ENCODE peak calls at places on chromosome 1, in nine cellular contexts. Y, M, L, N, V, F, P, Z and K are unnamed samples.

GRCh38 chr1:169049258-169049936 is 57.1 kb upstream of the ATP1B1 start:
- DNase-seq in L (no peak), Y (peak; percentile 41), M (peak; percentile 27), Z (no peak), P (no peak), V (no peak), N (no peak), F (no peak), K (no peak)

GRCh38 chr1:16924919-16925477 is 3.3 kb downstream of the CROCC start:
- DNase-seq in Z (no peak), F (no peak), N (no peak), M (no peak), L (no peak), Y (no peak), P (no peak), V (no peak), K (no peak)

GRCh38 chr1:53163291-53163768 is 20.9 kb upstream of the SLC1A7 start:
- DNase-seq in M (no peak), L (no peak), P (no peak), F (no peak), N (no peak), Z (no peak), Y (no peak), V (no peak), K (no peak)

GRCh38 chr1:245895455-245895959 is 611.6 kb downstream of the SMYD3 start:
- DNase-seq in Y (no peak), F (no peak), Z (no peak), L (no peak), P (no peak), M (no peak), V (no peak), N (no peak), K (no peak)

GRCh38 chr1:2980073-2980791 is 41.0 kb upstream of the ACTRT2 start:
- DNase-seq in L (no peak), Y (no peak), P (no peak), M (no peak), F (no peak), Z (no peak), V (no peak), N (no peak), K (no peak)

GRCh38 chr1:110498270-110498669 is 20.7 kb downstream of the KCNA10 start:
- DNase-seq in F (no peak), M (no peak), V (no peak), Y (no peak), Z (no peak), L (no peak), N (no peak), P (no peak), K (no peak)

GRCh38 chr1:156281281-156282142 is 1.1 kb downstream of the SMG5 start:
- DNase-seq in P (peak; percentile 31), L (peak; percentile 30), N (no peak), F (no peak), Z (peak; percentile 45), V (no peak), Y (peak; percentile 56), M (no peak), K (peak; percentile 45)

GRCh38 chr1:15765495-15766194 is 7.0 kb downstream of the FBLIM1 start:
- DNase-seq in Y (peak; percentile 99), M (no peak), N (no peak), V (peak; percentile 98), L (no peak), P (peak; percentile 77), F (no peak), Z (peak; percentile 60), K (peak; percentile 77)

GRCh38 chr1:217907504-217907903 is 276.4 kb downstream of the SPATA17 start:
- DNase-seq in Z (no peak), F (no peak), N (no peak), V (peak; percentile 74), M (no peak), Y (peak; percentile 50), P (peak; percentile 39), L (no peak), K (peak; percentile 10)

GRCh38 chr1:11540773-11541160 is 61.8 kb downstream of the DISP3 start:
- DNase-seq in M (no peak), N (no peak), Y (no peak), F (no peak), Z (no peak), P (no peak), V (no peak), L (no peak), K (no peak)

GRCh38 chr1:175978926-175979325 is 228.2 kb downstream of the COP1 start:
- DNase-seq in V (no peak), Y (no peak), F (no peak), Z (no peak), P (no peak), L (no peak), M (no peak), N (no peak), K (no peak)

GRCh38 chr1:173708787-173709186 is 6.0 kb upstream of the KLHL20 start:
- DNase-seq in M (no peak), N (no peak), Y (no peak), P (no peak), V (no peak), L (no peak), Z (no peak), F (no peak), K (no peak)

GRCh38 chr1:173714759-173715537 is at the start of gene KLHL20:
- DNase-seq in F (peak; percentile 85), P (peak; percentile 94), V (peak; percentile 89), M (peak; percentile 77), Z (peak; percentile 90), N (peak; percentile 80), L (peak; percentile 88), Y (peak; percentile 94), K (peak; percentile 83)

GRCh38 chr1:173717238-173717637 is 2.5 kb downstream of the KLHL20 start:
- DNase-seq in L (no peak), Z (peak; percentile 8), Y (no peak), P (no peak), M (no peak), N (no peak), V (no peak), F (no peak), K (no peak)

GRCh38 chr1:173715538-173715844 is 710 bp downstream of the KLHL20 start:
- DNase-seq in V (no peak), F (no peak), Y (no peak), Z (no peak), N (no peak), L (no peak), P (no peak), M (no peak), K (no peak)

GRCh38 chr1:173714441-173714758 is 381 bp upstream of the KLHL20 start:
- DNase-seq in Y (no peak), M (no peak), L (no peak), P (no peak), F (no peak), V (no peak), N (no peak), Z (no peak), K (no peak)
- H3K4me3 ChIP-seq in Y (peak overlapping the region; percentile 94), M (peak overlapping the region; percentile 96), L (peak overlapping the region; percentile 89), P (peak overlapping the region; percentile 80), F (peak overlapping the region; percentile 74), V (peak overlapping the region; percentile 84), N (peak overlapping the region; percentile 96), Z (peak overlapping the region; percentile 61), K (peak overlapping the region; percentile 93)

DNA sequence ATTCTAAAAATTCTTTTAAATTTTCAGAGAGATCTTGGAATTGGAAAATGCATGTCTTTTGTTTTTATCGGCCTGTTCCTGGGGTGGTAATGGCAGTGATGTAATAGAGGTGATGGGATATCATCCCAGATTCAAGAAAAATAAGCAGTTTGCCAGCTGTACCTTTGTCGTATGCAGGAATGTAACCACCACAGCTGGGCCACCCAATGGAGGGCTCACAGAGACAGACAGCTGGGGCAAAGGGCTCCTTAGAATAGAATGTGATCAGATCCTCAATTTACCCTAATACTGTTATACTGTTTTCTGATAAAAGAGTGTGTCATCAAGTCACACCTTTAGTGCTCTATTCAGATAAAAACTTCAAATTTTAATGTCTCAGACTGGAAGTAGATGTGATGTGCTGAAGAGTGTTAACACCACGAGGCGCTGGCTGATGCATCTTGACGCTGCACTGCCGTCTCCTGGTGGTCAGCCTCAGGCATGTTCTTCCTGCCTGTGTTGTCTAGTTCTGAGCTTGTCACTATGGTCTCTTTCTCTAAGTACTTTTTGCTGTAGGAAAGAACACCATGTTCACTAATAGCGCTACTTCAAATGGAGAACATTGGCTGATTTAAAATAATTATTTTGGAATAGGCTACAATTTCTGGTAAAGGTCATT is 78.8 kb downstream of the C1orf21 start:
- DNase-seq in P (no peak), M (no peak), Z (no peak), Y (no peak), V (no peak), F (no peak), N (no peak), L (peak; percentile 27), K (no peak)
- TF ChIP-seq CTCF in P (peak; percentile 33), M (peak; percentile 60), Z (peak; percentile 24), Y (no peak), V (no peak), F (no peak), N (no peak), L (peak; percentile 38), K (peak; percentile 40)

DNA sequence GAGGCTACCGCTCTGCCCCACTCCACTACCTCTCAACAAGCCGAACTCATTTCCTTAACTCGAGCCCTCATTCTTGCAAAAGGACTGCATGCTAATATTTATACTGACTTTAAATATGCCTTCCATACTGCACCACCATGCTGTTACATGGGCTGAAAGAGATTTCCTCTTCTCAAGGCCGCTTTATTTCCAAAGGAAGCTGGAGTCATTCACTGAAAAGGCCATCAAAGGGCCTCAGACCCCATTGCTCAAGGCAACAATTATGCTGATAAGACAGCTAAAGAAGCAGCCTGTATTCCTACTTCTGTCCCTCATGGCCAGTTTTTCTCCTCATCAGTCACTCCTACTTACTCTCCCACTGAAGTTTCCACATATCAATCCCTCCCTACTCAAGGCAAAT is 6.9 kb upstream of the HPDL start:
- DNase-seq in M (no peak), L (no peak), F (no peak), N (no peak), Z (no peak), P (no peak), V (no peak), Y (no peak), K (no peak)
- H3K4me3 ChIP-seq in M (no peak overlapping the region), L (no peak overlapping the region), F (no peak overlapping the region), N (no peak overlapping the region), Z (no peak overlapping the region), P (no peak overlapping the region), V (no peak overlapping the region), Y (no peak overlapping the region), K (no peak overlapping the region)

GRCh38 chr1:6448749-6449631 is 17.0 kb downstream of the TNFRSF25 start:
- DNase-seq in N (no peak), F (peak; percentile 50), Z (peak; percentile 73), M (no peak), V (no peak), L (peak; percentile 89), Y (no peak), P (no peak), K (peak; percentile 49)
- TF ChIP-seq CTCF in N (no peak), F (no peak), Z (no peak), M (no peak), V (no peak), L (no peak), Y (no peak), P (no peak), K (no peak)